ENCODE peak calls at places on chromosomes 12 and 14, in nine cellular contexts. P is pulmonary artery endothelial cell; N is NCI-H2029 treated with DMSO at 0.1 percent for 48 hours; W is mesothelial cell of epicardium; K is mucosa of gallbladder; D is AG10803; F is fibroblast of mammary gland; H is CD4-positive, alpha-beta T cell; M is CD8-positive, alpha-beta T cell. G is an unnamed sample.

GRCh38 chr12:80321653-80322052 is 122.4 kb upstream of the PTPRQ start:
- DNase-seq in P (no peak), N (no peak), W (no peak), K (no peak), D (peak; percentile 69), F (no peak), H (no peak), M (no peak), G (no peak)

GRCh38 chr14:72522847-72523246 is 371.1 kb downstream of the DPF3 start:
- DNase-seq in P (no peak), N (no peak), W (no peak), K (no peak), D (no peak), F (no peak), H (no peak), M (no peak), G (no peak)

GRCh38 chr12:93127582-93128331 is 198.7 kb upstream of the EEA1 start:
- DNase-seq in P (no peak), N (peak; percentile 94), W (peak; percentile 40), K (peak; percentile 71), D (peak; percentile 91), F (peak; percentile 88), H (no peak), M (no peak), G (no peak)

GRCh38 chr12:66603458-66603857 is 75.4 kb downstream of the GRIP1 start:
- DNase-seq in P (no peak), N (peak; percentile 69), W (no peak), K (no peak), D (no peak), F (no peak), H (no peak), M (no peak), G (no peak)

GRCh38 chr12:118271770-118272417 is 100.8 kb downstream of the TAOK3 start:
- DNase-seq in P (no peak), N (no peak), W (no peak), K (no peak), D (no peak), F (no peak), H (no peak), M (no peak), G (no peak)

GRCh38 chr14:74510955-74511354 is 17.4 kb downstream of the ISCA2 start:
- DNase-seq in P (no peak), N (no peak), W (no peak), K (no peak), D (peak; percentile 50), F (peak; percentile 87), H (no peak), M (no peak), G (no peak)

GRCh38 chr14:29529418-29529817 is 398.2 kb downstream of the PRKD1 start:
- DNase-seq in P (no peak), N (no peak), W (no peak), K (no peak), D (no peak), F (peak; percentile 28), H (no peak), M (no peak), G (no peak)

GRCh38 chr14:93686313-93686712 is 102.0 kb downstream of the PRIMA1 start:
- DNase-seq in P (no peak), N (no peak), W (no peak), K (no peak), D (no peak), F (no peak), H (no peak), M (no peak), G (no peak)

GRCh38 chr12:26156996-26157395 is 32.2 kb upstream of the BHLHE41 start:
- DNase-seq in P (no peak), N (no peak), W (no peak), K (no peak), D (no peak), F (no peak), H (no peak), M (no peak), G (no peak)

GRCh38 chr12:117878598-117878997 is 90.2 kb downstream of the KSR2 start:
- DNase-seq in P (no peak), N (no peak), W (no peak), K (no peak), D (no peak), F (no peak), H (no peak), M (no peak), G (no peak)

GRCh38 chr12:2856051-2856450 is 788 bp downstream of the TEX52 start:
- DNase-seq in P (no peak), N (no peak), W (no peak), K (no peak), D (no peak), F (no peak), H (no peak), M (no peak), G (no peak)

GRCh38 chr14:34359423-34360120 is 102.5 kb downstream of the SPTSSA start:
- DNase-seq in P (no peak), N (no peak), W (no peak), K (no peak), D (no peak), F (no peak), H (no peak), M (no peak), G (no peak)